ENCODE peak calls at places on chromosomes 11 and 22, in four cellular contexts. Q, I, C and R are unnamed samples. For H3K27me3, the result is how much of the 10 kb centered on the place peaks cover.

GRCh38 chr22:48072777-48073176 is 1310.3 kb downstream of the TBC1D22A start:
- DNase-seq in I (no peak), C (peak), Q (no peak), R (no peak)

GRCh38 chr22:48342732-48343131 is 1484.9 kb downstream of the BRD1 start:
- DNase-seq in C (no peak), I (no peak), Q (no peak), R (no peak)

GRCh38 chr11:93525601-93526000 is 17.6 kb downstream of the SMCO4 start:
- DNase-seq in Q (no peak), C (no peak), I (peak), R (no peak)

GRCh38 chr11:64834723-64835615 is 9.5 kb downstream of the CDC42BPG start:
- DNase-seq in C (no peak), I (no peak), Q (no peak), R (no peak)

GRCh38 chr11:1442163-1442562 is 44.4 kb downstream of the MOB2 start:
- DNase-seq in Q (no peak), I (no peak), C (peak), R (no peak)

GRCh38 chr11:120334894-120335462 is 1.2 kb upstream of the ARHGEF12 start:
- DNase-seq in I (peak), C (peak), Q (peak), R (peak)

GRCh38 chr11:111456086-111456858 is 55.9 kb downstream of the BTG4 start:
- DNase-seq in I (no peak), Q (no peak), C (no peak), R (no peak)

GRCh38 chr22:22394589-22394988 is 114.0 kb downstream of the ZNF280B start:
- DNase-seq in I (no peak), C (no peak), Q (no peak), R (no peak)

GRCh38 chr11:43644626-43645299 is 35.8 kb upstream of the HSD17B12 start:
- DNase-seq in Q (no peak), I (peak), C (no peak), R (no peak)

GRCh38 chr11:134916421-134916820 is 504.4 kb upstream of the B3GAT1 start:
- DNase-seq in C (no peak), I (no peak), Q (no peak), R (no peak)

GRCh38 chr11:45273509-45273908 is 12.6 kb downstream of the SYT13 start:
- DNase-seq in C (no peak), Q (no peak), I (no peak), R (no peak)

GRCh38 chr11:34792814-34793241 is 123.4 kb downstream of the APIP start:
- DNase-seq in Q (no peak), I (no peak), C (no peak), R (no peak)

GRCh38 chr11:94028436-94028835 is 7.3 kb downstream of the HEPHL1 start:
- DNase-seq in C (no peak), I (peak), Q (no peak), R (no peak)

GRCh38 chr11:70281114-70281729 is 10.7 kb downstream of the PPFIA1 start:
- DNase-seq in I (peak), C (no peak), Q (peak), R (no peak)

GRCh38 chr11:27315816-27316215 is 47.2 kb downstream of the CCDC34 start:
- DNase-seq in I (no peak), C (no peak), Q (no peak), R (no peak)

GRCh38 chr11:2768471-2769408 is 68.9 kb upstream of the KCNQ1OT1 start:
- DNase-seq in Q (no peak), C (no peak), I (peak), R (no peak)

GRCh38 chr11:64935634-64936081 is at the start of gene GPHA2:
- DNase-seq in C (peak), Q (no peak), I (no peak), R (no peak)

GRCh38 chr11:77086521-77087472 is 15.8 kb upstream of the OMP start:
- DNase-seq in I (no peak), Q (no peak), C (no peak), R (no peak)

GRCh38 chr22:39318507-39319283 is 728 bp downstream of the RPL3 start:
- DNase-seq in C (no peak), Q (no peak), I (no peak), R (no peak)

GRCh38 chr22:17106785-17107546 is 14.2 kb downstream of the TMEM121B start:
- DNase-seq in C (no peak), I (no peak), Q (no peak), R (no peak)

GRCh38 chr22:35310556-35311550 is 11.2 kb downstream of the TOM1 start:
- DNase-seq in C (peak), I (no peak), Q (no peak), R (peak)
- TF ChIP-seq CTCF in C (no peak), I (no peak), Q (no peak), R (no peak)

GRCh38 chr11:61683961-61684869 is 4.0 kb downstream of the DAGLA start:
- DNase-seq in Q (no peak), I (peak), C (no peak), R (no peak)
- H3K4me3 ChIP-seq in Q (no peak), I (no peak), C (no peak), R (no peak)

GRCh38 chr22:27814993-27815392 is 13.4 kb upstream of the MN1 start:
- DNase-seq in Q (no peak), I (no peak), C (no peak), R (no peak)
- H3K27me3 ChIP-seq in Q (under half), I (under half), C (under half), R (under half)

DNA sequence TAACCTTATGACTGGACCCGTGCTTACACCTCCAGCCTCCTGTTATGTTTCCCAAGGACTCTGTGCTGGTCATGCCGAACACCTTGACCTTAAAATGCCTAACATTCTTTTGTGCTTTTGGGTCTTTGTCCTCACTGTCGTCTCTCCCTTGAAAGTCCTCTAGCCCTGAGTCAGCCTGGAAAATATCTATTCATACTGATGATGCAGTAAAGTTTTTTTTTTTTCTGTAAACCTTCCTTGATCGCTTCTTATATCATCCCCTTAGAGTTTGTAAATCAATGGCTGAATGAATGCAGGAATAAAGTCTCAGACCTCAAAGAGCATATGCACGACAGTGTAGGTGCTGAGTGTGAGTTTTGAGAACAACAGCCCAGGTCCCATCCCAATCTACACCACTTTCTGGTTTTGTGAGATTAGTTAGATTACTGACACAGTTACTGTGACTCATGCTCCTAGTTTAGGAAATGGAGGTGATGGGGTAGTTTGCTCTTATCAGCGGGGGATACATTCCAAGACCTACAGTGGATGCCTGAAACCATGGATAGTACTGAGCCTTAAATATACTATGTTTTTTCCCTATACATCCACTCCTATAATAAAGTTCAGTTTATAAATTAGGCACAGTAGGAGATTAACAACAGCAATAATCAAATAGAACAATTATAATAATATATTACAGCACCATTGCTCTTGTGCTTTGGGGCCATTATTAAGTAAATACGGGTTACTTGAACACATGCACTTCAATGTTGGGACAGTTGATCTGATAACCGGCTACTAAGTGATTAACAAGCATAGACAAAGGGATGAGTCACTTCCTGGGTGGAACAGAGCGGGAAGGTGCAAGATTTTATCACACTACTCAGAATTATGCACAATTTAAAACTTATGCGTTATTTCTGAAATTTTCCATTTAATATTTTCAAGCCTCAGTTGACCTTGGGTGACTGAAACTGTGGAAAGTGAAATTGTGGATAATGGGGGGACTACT is 8.5 kb downstream of the TCN1 start:
- DNase-seq in I (no peak), C (peak), Q (no peak), R (no peak)
- TF ChIP-seq CTCF in I (no peak), C (no peak), Q (no peak), R (no peak)